ENCODE peak calls at places on chromosomes 16 and 17, in nine cellular contexts. K is A549, L is stomach, O is adrenal gland, X is right lobe of liver, F is tibial nerve, B is endothelial cell of umbilical vein, Z is transverse colon, P is heart left ventricle. M is an unnamed sample.
A peak's percentile ranks its signal among the peaks of the same experiment; 100 is the strongest.

GRCh38 chr17:80942360-80943345 is 49.0 kb upstream of the CHMP6 start:
- DNase-seq in K (no peak), L (peak; percentile 76), O (peak; percentile 96), X (no peak), F (peak; percentile 96), B (no peak), Z (peak; percentile 88), P (peak; percentile 92), M (no peak)

GRCh38 chr17:57343717-57344116 is 87.4 kb downstream of the MSI2 start:
- DNase-seq in K (no peak), L (no peak), O (no peak), X (no peak), F (no peak), B (no peak), Z (no peak), P (no peak), M (no peak)

GRCh38 chr17:56887105-56887504 is 26.7 kb downstream of the TRIM25 start:
- DNase-seq in K (no peak), L (no peak), O (no peak), X (no peak), F (no peak), B (no peak), Z (no peak), P (no peak), M (no peak)

GRCh38 chr17:18959071-18959844 is 7.3 kb downstream of the SLC5A10 start:
- DNase-seq in K (no peak), L (no peak), O (no peak), X (no peak), F (no peak), B (no peak), Z (no peak), P (peak; percentile 59), M (no peak)

GRCh38 chr16:75266738-75267630 is 15.6 kb upstream of the BCAR1 start:
- DNase-seq in K (no peak), L (no peak), O (no peak), X (no peak), F (no peak), B (no peak), Z (no peak), P (peak; percentile 62), M (no peak)

GRCh38 chr17:48060249-48060648 is 12.1 kb downstream of the NFE2L1 start:
- DNase-seq in K (no peak), L (no peak), O (no peak), X (no peak), F (no peak), B (no peak), Z (no peak), P (no peak), M (no peak)

GRCh38 chr17:39014044-39014794 is 47.0 kb upstream of the FBXO47 start:
- DNase-seq in K (no peak), L (no peak), O (no peak), X (no peak), F (no peak), B (peak; percentile 32), Z (no peak), P (no peak), M (no peak)

GRCh38 chr17:45038771-45039634 is 12.4 kb downstream of the DCAKD start:
- DNase-seq in K (no peak), L (no peak), O (no peak), X (no peak), F (peak; percentile 30), B (no peak), Z (no peak), P (no peak), M (no peak)

GRCh38 chr16:30184430-30185140 is 1.2 kb downstream of the CORO1A start:
- DNase-seq in K (no peak), L (peak; percentile 31), O (peak; percentile 53), X (peak; percentile 48), F (no peak), B (no peak), Z (peak; percentile 54), P (peak; percentile 81), M (no peak)

GRCh38 chr16:4388275-4389021 is 16.8 kb downstream of the VASN start:
- DNase-seq in K (no peak), L (no peak), O (no peak), X (peak; percentile 21), F (no peak), B (no peak), Z (no peak), P (peak; percentile 77), M (no peak)

GRCh38 chr16:4244254-4244812 is 2.5 kb upstream of the SRL start:
- DNase-seq in K (no peak), L (peak; percentile 62), O (peak; percentile 58), X (no peak), F (no peak), B (no peak), Z (no peak), P (no peak), M (no peak)

GRCh38 chr17:44565866-44566443 is 8.7 kb downstream of the FZD2 start:
- DNase-seq in K (no peak), L (no peak), O (no peak), X (no peak), F (no peak), B (no peak), Z (no peak), P (no peak), M (no peak)

GRCh38 chr17:74130841-74131240 is 72.6 kb upstream of the RPL38 start:
- DNase-seq in K (no peak), L (no peak), O (no peak), X (no peak), F (no peak), B (no peak), Z (no peak), P (no peak), M (no peak)

GRCh38 chr17:40092581-40092980 is 7.8 kb downstream of the NR1D1 start:
- DNase-seq in K (no peak), L (no peak), O (no peak), X (no peak), F (no peak), B (no peak), Z (no peak), P (no peak), M (no peak)

GRCh38 chr17:1003633-1003971 is 6.7 kb downstream of the TIMM22 start:
- DNase-seq in K (no peak), L (no peak), O (no peak), X (no peak), F (no peak), B (no peak), Z (no peak), P (no peak), M (no peak)

GRCh38 chr16:82439678-82440293 is 187.0 kb upstream of the CDH13 start:
- DNase-seq in K (peak; percentile 45), L (no peak), O (no peak), X (no peak), F (no peak), B (peak; percentile 6), Z (no peak), P (no peak), M (peak; percentile 29)

GRCh38 chr16:51763072-51763658 is 612.1 kb upstream of the SALL1 start:
- DNase-seq in K (no peak), L (no peak), O (no peak), X (no peak), F (no peak), B (no peak), Z (no peak), P (no peak), M (no peak)
- TF ChIP-seq POLR2A in K (no peak), L (no peak), O (no peak), X (no peak), F (no peak), B (no peak), Z (no peak), P (no peak), M (no peak)

GRCh38 chr16:67847064-67847861 is at the start of gene CENPT:
- DNase-seq in K (no peak), L (peak; percentile 72), O (peak; percentile 80), X (peak; percentile 60), F (peak; percentile 31), B (peak; percentile 58), Z (peak; percentile 66), P (no peak), M (peak; percentile 75)
- TF ChIP-seq POLR2A in K (no peak), L (no peak), O (peak; percentile 39), X (no peak), F (no peak), B (no peak), Z (peak; percentile 52), P (no peak), M (no peak)

GRCh38 chr17:60165976-60166375 is 16.2 kb downstream of the CA4 start:
- DNase-seq in K (no peak), L (peak; percentile 69), O (no peak), X (no peak), F (no peak), B (no peak), Z (peak; percentile 76), P (no peak), M (no peak)

GRCh38 chr17:60165223-60165622 is 15.4 kb downstream of the CA4 start:
- DNase-seq in K (peak; percentile 2), L (no peak), O (no peak), X (no peak), F (no peak), B (no peak), Z (no peak), P (no peak), M (no peak)

GRCh38 chr17:60164164-60164563 is 14.4 kb downstream of the CA4 start:
- DNase-seq in K (no peak), L (no peak), O (no peak), X (no peak), F (no peak), B (no peak), Z (no peak), P (no peak), M (no peak)

GRCh38 chr17:60163108-60163784 is 13.5 kb downstream of the CA4 start:
- DNase-seq in K (peak; percentile 0), L (no peak), O (no peak), X (no peak), F (no peak), B (no peak), Z (no peak), P (peak; percentile 69), M (no peak)

DNA sequence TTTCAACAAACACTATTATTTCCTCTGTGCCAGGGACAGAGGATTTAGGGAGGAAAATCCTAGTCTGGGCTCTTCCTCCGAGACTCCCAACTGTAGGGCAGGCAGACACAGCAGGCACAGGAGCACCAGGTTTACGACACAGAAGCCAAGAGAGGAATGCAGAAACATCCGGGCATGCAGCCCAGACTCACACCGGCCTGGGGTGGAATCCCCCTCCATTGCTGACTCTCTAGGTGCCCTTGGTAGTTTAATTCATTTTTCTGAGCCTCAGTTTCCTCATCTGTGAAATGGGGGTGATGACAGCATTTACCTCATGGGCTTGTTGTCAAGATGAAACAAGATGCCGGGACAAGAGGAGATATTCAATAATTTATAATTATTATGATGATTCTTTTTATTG is 14.9 kb downstream of the CA4 start:
- DNase-seq in K (peak; percentile 4), L (no peak), O (no peak), X (no peak), F (no peak), B (no peak), Z (no peak), P (no peak), M (no peak)
- TF ChIP-seq POLR2A in K (no peak), L (no peak), O (no peak), X (no peak), F (no peak), B (no peak), Z (no peak), P (no peak), M (no peak)

GRCh38 chr17:8138672-8139371 is 13.4 kb downstream of the PER1 start:
- DNase-seq in K (peak; percentile 93), L (peak; percentile 96), O (peak; percentile 99), X (peak; percentile 91), F (peak; percentile 94), B (peak; percentile 98), Z (peak; percentile 96), P (peak; percentile 97), M (no peak)
- TF ChIP-seq POLR2A in K (peak; percentile 47), L (no peak), O (peak; percentile 70), X (peak; percentile 68), F (peak; percentile 60), B (no peak), Z (peak; percentile 74), P (peak; percentile 75), M (peak; percentile 44)

M was measured in H54.